ENCODE peak calls at places on chromosome 14, in ten cellular contexts. N, O, V, E, L, C, F, A, I and X are unnamed samples.
A peak's percentile ranks its signal among the peaks of the same experiment; 100 is the strongest.

GRCh38 chr14:21103165-21103709 is 2.4 kb downstream of the TMEM253 start:
- DNase-seq in L (no peak), F (no peak), I (no peak), N (no peak), E (no peak), A (no peak), C (no peak), O (no peak), V (no peak), X (no peak)

GRCh38 chr14:102539544-102540309 is 30.2 kb upstream of the ANKRD9 start:
- DNase-seq in N (no peak), V (no peak), A (no peak), O (no peak), C (peak; percentile 58), F (no peak), I (no peak), L (peak; percentile 65), E (no peak), X (no peak)

GRCh38 chr14:27409936-27410335 is 812.1 kb upstream of the NOVA1 start:
- DNase-seq in A (no peak), E (no peak), L (no peak), F (no peak), N (no peak), I (no peak), V (no peak), O (no peak), C (no peak), X (no peak)

GRCh38 chr14:93295541-93296220 is 37.2 kb downstream of the BTBD7 start:
- DNase-seq in C (no peak), E (no peak), A (no peak), F (no peak), L (no peak), I (no peak), O (no peak), N (no peak), V (no peak), X (no peak)

GRCh38 chr14:87999282-87999681 is 5.7 kb upstream of the GPR65 start:
- DNase-seq in F (no peak), N (no peak), C (no peak), E (no peak), O (no peak), A (no peak), I (no peak), V (no peak), L (no peak), X (no peak)

GRCh38 chr14:50001146-50001998 is 108.5 kb downstream of the ARF6 start:
- DNase-seq in V (no peak), F (peak; percentile 97), L (peak; percentile 77), C (peak; percentile 70), E (peak; percentile 48), N (no peak), I (no peak), A (peak; percentile 71), O (peak; percentile 74), X (peak; percentile 78)

GRCh38 chr14:91870001-91870400 is 2.7 kb upstream of the TC2N start:
- DNase-seq in C (no peak), A (no peak), O (no peak), N (no peak), F (no peak), L (no peak), I (peak; percentile 42), E (no peak), V (no peak), X (no peak)

GRCh38 chr14:77088219-77088618 is 9.8 kb upstream of the CIPC start:
- DNase-seq in F (no peak), A (no peak), E (peak; percentile 64), V (no peak), O (no peak), C (no peak), L (no peak), I (no peak), N (no peak), X (peak; percentile 100)

GRCh38 chr14:92501891-92502351 is 11.7 kb upstream of the RIN3 start:
- DNase-seq in A (no peak), C (peak; percentile 60), V (no peak), F (peak; percentile 95), E (no peak), O (no peak), I (no peak), L (no peak), N (no peak), X (no peak)

GRCh38 chr14:38297681-38298080 is 41.8 kb upstream of the CLEC14A start:
- DNase-seq in C (peak; percentile 71), I (no peak), O (no peak), E (no peak), V (no peak), F (peak; percentile 46), N (no peak), A (no peak), L (no peak), X (no peak)

DNA sequence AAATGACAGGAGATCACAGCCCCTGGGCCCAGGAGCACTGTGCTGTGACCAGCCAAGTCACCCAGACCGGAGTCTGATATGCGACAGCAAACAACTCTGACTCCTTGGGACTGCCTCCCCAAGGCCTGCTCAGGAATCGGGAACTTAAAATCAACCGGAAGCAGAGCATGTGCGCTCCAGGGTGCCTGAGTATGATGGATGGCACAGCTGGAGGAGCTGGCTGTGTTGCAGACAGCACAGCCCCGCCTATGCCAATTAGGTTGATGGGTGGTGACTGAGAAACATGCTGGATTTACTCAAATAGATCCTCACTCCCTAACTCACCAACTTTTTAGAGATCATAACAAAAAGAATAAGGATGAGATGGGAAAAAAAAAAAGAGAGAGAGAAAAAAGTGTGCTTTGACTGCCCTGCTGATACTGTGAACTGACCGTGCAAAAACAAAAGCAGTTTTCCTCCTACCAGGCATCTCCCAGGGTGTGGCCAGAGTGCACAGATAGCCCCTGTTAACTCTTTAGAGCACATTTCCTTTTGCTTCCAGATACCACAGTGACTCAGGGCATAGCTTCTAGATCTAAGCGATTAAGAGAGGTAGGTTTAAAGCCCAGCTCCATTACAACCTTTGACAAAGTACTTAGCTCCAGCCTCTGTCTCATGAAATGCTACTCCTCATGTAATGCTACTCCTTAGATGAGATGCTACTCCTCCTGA is 27.4 kb upstream of the STON2 start:
- DNase-seq in V (peak; percentile 8), N (no peak), O (no peak), A (no peak), I (no peak), C (no peak), F (no peak), L (peak; percentile 28), E (no peak), X (no peak)
- TF ChIP-seq CTCF in V (no peak), N (no peak), O (no peak), A (no peak), I (no peak), C (no peak), F (no peak), L (no peak), E (no peak), X (no peak)

GRCh38 chr14:104797112-104798044 is 1.8 kb upstream of the AKT1 start:
- DNase-seq in F (no peak), O (no peak), N (no peak), I (no peak), L (peak; percentile 48), C (no peak), A (no peak), V (peak; percentile 77), E (no peak), X (no peak)
- TF ChIP-seq CTCF in F (no peak), O (no peak), N (no peak), I (no peak), L (no peak), C (no peak), A (no peak), V (no peak), E (no peak), X (no peak)

GRCh38 chr14:99029150-99029915 is 242.7 kb downstream of the BCL11B start:
- DNase-seq in O (no peak), N (no peak), C (no peak), L (no peak), E (no peak), F (no peak), I (no peak), A (no peak), V (no peak), X (no peak)
- TF ChIP-seq CTCF in O (no peak), N (no peak), C (no peak), L (no peak), E (no peak), F (no peak), I (no peak), A (no peak), V (no peak), X (no peak)

DNA sequence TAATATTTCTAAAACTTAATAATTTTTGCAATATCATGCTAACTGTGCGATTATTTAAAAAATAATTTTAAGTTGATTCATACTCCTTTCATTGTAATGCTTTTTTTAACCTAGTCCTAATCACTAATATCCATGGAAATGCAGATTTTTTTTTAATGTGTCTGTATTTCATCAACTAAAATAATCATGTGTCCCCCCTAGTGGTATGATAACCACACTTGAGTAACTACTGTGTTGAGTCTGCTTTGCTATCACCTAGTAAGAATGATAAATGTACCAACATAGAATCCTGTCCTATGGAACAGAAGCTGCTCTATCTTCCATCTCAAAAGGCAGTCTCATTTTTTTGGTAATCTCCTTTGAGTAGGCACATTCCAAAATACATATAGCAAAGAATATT is 19.1 kb upstream of the SYNE2 start:
- DNase-seq in C (no peak), A (no peak), O (no peak), N (no peak), F (no peak), I (no peak), E (no peak), L (no peak), V (no peak), X (no peak)
- TF ChIP-seq CTCF in C (no peak), A (no peak), O (no peak), N (no peak), F (no peak), I (no peak), E (no peak), L (no peak), V (no peak), X (no peak)

DNA sequence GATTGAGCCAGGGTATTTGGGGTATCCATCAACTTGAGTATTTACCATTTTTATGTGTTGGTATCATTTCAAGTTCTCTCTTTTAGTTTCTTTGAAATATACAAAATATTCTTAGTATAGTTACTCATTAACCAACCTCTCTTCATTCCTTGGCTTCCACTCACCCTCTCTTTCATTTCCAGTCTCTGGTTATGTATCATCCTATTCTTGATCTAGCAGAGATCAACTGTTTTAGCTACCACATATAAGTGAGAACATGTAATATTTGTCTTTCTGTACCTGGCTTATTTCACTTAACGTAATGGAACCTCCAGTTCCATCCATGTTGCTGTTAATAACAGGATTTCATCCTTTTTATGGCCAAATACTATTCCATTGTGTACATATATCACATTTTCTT is 86.9 kb downstream of the DACT1 start:
- DNase-seq in C (no peak), E (no peak), V (no peak), I (no peak), L (no peak), A (no peak), F (no peak), N (no peak), O (no peak), X (no peak)
- TF ChIP-seq CTCF in C (no peak), E (no peak), V (no peak), I (no peak), L (no peak), A (no peak), F (no peak), N (no peak), O (no peak), X (no peak)